ENCODE peak calls at places on chromosomes 13 and 19, in eight cellular contexts. L is endothelial cell, F is HS-27A, N is brain microvascular endothelial cell, B is ovary, H is IMR-90, C is astrocyte of the spinal cord, Z is T1000. U is an unnamed sample.

GRCh38 chr19:18310118-18310909 is 12.6 kb downstream of the LSM4 start:
- DNase-seq in L (no peak), F (no peak), N (no peak), B (no peak), H (no peak), C (no peak), Z (no peak), U (no peak)

GRCh38 chr13:33126909-33127607 is 110.8 kb downstream of the KL start:
- DNase-seq in L (no peak), F (no peak), N (no peak), B (no peak), H (peak; percentile 65), C (no peak), Z (no peak), U (no peak)

GRCh38 chr13:59086147-59086546 is 1077.6 kb downstream of the DIAPH3 start:
- DNase-seq in L (no peak), F (peak; percentile 59), N (peak; percentile 82), B (no peak), H (peak; percentile 88), C (peak; percentile 78), Z (no peak), U (peak; percentile 35)

GRCh38 chr13:25742220-25742619 is 309.6 kb downstream of the SHISA2 start:
- DNase-seq in L (no peak), F (no peak), N (no peak), B (no peak), H (no peak), C (no peak), Z (no peak), U (no peak)

GRCh38 chr13:70353096-70353495 is 244.8 kb upstream of the KLHL1 start:
- DNase-seq in L (no peak), F (no peak), N (no peak), B (no peak), H (no peak), C (no peak), Z (no peak), U (no peak)

GRCh38 chr19:35015576-35016351 is 14.5 kb upstream of the SCN1B start:
- DNase-seq in L (no peak), F (no peak), N (no peak), B (no peak), H (peak; percentile 64), C (no peak), Z (no peak), U (no peak)

GRCh38 chr19:46730595-46730994 is 13.7 kb upstream of the PRKD2 start:
- DNase-seq in L (no peak), F (no peak), N (no peak), B (no peak), H (no peak), C (no peak), Z (no peak), U (no peak)

GRCh38 chr13:52158629-52159158 is 703 bp downstream of the NEK3 start:
- DNase-seq in L (no peak), F (no peak), N (peak; percentile 12), B (no peak), H (peak; percentile 28), C (peak; percentile 41), Z (no peak), U (peak; percentile 24)

GRCh38 chr13:98802548-98802947 is 50.1 kb upstream of the SLC15A1 start:
- DNase-seq in L (no peak), F (no peak), N (no peak), B (no peak), H (no peak), C (no peak), Z (no peak), U (no peak)

U was measured in SW480.